ENCODE peak calls at places on chromosome 17, in eight cellular contexts. A is sigmoid colon, Z is HepG2, K is tibial nerve, W is uterus, B is IMR-90, G is lower leg skin, P is stomach. H is an unnamed sample.

GRCh38 chr17:57899391-57899790 is 49.5 kb upstream of the MRPS23 start:
- DNase-seq in A (no peak), Z (no peak), P (no peak), W (peak), B (no peak), G (no peak), K (no peak), H (no peak)

GRCh38 chr17:77479372-77479781 is 338.6 kb downstream of the SEC14L1 start:
- DNase-seq in B (no peak), G (no peak), K (no peak), P (no peak), W (no peak), Z (no peak), A (no peak), H (no peak)

GRCh38 chr17:39404542-39405378 is 3.3 kb upstream of the FBXL20 start:
- DNase-seq in A (no peak), W (no peak), Z (no peak), B (peak), K (no peak), G (peak), P (no peak), H (peak)

GRCh38 chr17:15498107-15498506 is 30.7 kb upstream of the CDRT4 start:
- DNase-seq in W (no peak), G (no peak), B (no peak), P (no peak), Z (no peak), K (no peak), A (no peak), H (no peak)

GRCh38 chr17:72940511-72940910 is 152.0 kb downstream of the SLC39A11 start:
- DNase-seq in K (no peak), P (no peak), W (no peak), B (no peak), Z (no peak), G (no peak), A (no peak), H (no peak)

GRCh38 chr17:48228720-48229119 is 121.2 kb downstream of the SNX11 start:
- DNase-seq in B (no peak), Z (no peak), K (no peak), W (no peak), P (no peak), A (no peak), G (no peak), H (no peak)

GRCh38 chr17:10870651-10871050 is 32.8 kb upstream of the PIRT start:
- DNase-seq in W (no peak), B (no peak), P (no peak), K (no peak), Z (no peak), G (no peak), A (no peak), H (no peak)

GRCh38 chr17:80034977-80035686 is 540 bp downstream of the TBC1D16 start:
- DNase-seq in B (peak), Z (no peak), W (no peak), A (no peak), G (no peak), K (no peak), P (no peak), H (peak)

GRCh38 chr17:18237461-18237860 is 12.0 kb downstream of the LLGL1 start:
- DNase-seq in Z (no peak), G (no peak), K (no peak), A (no peak), P (no peak), W (no peak), B (no peak), H (no peak)

GRCh38 chr17:38509008-38509771 is 80.9 kb downstream of the ARHGAP23 start:
- DNase-seq in K (peak), G (peak), B (peak), A (peak), Z (peak), W (peak), P (peak), H (peak)

GRCh38 chr17:2042355-2042929 is 620 bp downstream of the OVCA2 start:
- DNase-seq in W (peak), A (no peak), Z (no peak), B (no peak), P (no peak), K (no peak), G (no peak), H (no peak)

GRCh38 chr17:2043785-2044184 is 2.0 kb downstream of the OVCA2 start:
- DNase-seq in K (no peak), W (no peak), G (no peak), P (no peak), Z (no peak), A (no peak), B (peak), H (peak)

GRCh38 chr17:2040942-2041560 is 771 bp upstream of the OVCA2 start:
- DNase-seq in K (no peak), G (peak), B (no peak), P (no peak), Z (no peak), W (no peak), A (peak), H (no peak)

GRCh38 chr17:2040219-2040827 is 1.5 kb upstream of the OVCA2 start:
- DNase-seq in Z (no peak), K (no peak), G (peak), A (no peak), P (no peak), W (peak), B (no peak), H (no peak)

DNA sequence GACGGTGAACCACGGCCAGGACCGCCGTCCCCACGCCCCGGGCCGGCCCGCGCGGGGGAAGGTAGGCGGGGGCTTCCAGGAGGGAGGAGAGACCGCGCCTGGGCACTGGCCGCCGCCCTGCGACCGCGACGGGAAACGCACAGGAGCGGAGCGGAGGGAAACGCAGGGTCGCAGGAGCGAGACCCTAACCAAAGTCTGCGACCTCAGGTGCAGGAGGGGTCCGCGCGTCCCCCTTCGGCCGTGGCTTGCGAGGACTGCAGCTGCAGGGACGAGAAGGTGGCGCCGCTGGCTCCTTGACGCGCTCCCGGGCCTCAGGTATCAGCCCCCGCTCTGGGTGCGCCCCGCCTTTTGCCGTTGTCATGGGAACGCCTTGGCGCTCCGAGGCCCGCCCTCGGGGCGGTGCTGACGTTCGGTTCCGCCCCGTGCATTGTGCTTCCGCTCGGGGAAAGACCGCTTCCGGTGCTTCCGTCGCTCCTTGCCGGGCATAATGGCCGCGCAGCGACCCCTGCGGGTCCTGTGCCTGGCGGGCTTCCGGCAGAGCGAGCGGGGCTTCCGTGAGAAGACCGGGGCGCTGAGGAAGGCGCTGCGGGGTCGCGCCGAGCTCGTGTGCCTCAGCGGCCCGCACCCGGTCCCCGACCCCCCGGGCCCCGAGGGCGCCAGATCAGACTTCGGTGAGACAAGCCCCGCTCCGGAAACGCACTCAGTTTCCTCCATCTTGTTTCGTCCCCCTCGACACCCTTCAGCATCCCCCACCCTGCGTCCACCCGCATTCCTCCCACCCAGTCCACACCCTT is at the start of gene OVCA2:
- DNase-seq in B (peak), P (peak), W (peak), A (peak), K (peak), G (peak), Z (peak), H (peak)
- TF ChIP-seq POLR2A in B (peak), P (no peak), W (peak), A (peak), K (peak), G (no peak), Z (peak), H (peak)

GRCh38 chr17:880074-880870 is 98.1 kb downstream of the MRM3 start:
- DNase-seq in A (no peak), G (no peak), P (peak), K (no peak), Z (no peak), B (peak), W (peak), H (no peak)
- TF ChIP-seq POLR2A in A (no peak), G (no peak), P (no peak), K (no peak), Z (no peak), B (no peak), W (no peak), H (no peak)

DNA sequence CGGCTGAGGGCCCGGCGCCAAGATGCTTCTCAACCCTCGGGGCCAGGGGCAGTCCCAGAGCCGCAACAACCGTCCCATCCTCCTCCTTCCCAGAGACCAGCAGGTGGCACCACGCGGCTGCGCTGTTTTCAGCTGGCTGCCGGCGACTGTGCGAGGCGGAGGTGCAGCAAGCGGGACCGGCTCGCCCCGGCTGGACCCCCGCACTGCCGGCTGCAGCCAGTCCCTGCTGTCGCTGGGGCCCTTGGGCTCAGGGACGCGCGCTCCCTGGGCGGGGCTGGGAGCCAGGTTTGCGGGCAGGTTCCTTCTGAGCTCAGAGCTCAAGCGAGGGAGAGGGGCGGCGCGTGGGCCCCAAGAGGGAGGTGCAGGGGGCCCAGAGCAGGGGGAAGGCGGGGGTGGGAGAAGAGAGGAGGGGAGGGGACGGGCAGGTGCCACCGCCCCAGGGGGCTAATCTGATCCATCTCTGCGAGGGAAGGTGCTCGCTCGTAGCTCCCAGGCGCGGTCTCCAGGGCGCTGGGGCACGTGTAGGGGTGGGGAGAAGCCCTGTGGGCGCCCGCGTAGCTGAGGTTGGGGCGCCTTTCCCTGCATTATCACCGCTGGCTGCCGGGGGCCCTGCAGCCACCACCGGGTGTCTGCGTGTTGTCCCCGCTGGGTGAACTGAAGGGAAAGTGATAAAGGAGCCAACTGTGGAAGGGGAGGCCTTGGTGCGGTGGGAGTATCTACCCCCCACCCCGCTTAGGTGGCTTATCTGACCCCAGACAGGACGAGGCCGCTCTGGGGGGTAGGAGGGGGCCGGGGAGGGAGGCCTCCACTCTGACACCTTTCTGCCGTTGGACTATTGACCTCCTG is 24.2 kb downstream of the STAT5A start:
- DNase-seq in G (peak), B (peak), A (peak), P (peak), W (peak), K (peak), Z (peak), H (no peak)
- TF ChIP-seq POLR2A in G (no peak), B (no peak), A (no peak), P (no peak), W (no peak), K (no peak), Z (no peak), H (no peak)

GRCh38 chr17:59067756-59068155 is 38.9 kb downstream of the TRIM37 start:
- DNase-seq in A (no peak), K (no peak), Z (no peak), B (no peak), P (no peak), G (no peak), W (no peak), H (no peak)
- TF ChIP-seq POLR2A in A (no peak), K (no peak), Z (no peak), B (no peak), P (no peak), G (no peak), W (no peak), H (no peak)

GRCh38 chr17:27336217-27336616 is 42.3 kb downstream of the WSB1 start:
- DNase-seq in W (no peak), P (no peak), Z (no peak), A (peak), B (no peak), G (no peak), K (no peak), H (no peak)

GRCh38 chr17:27329146-27329805 is 35.4 kb downstream of the WSB1 start:
- DNase-seq in G (peak), B (no peak), P (no peak), A (peak), Z (no peak), K (no peak), W (no peak), H (no peak)

GRCh38 chr17:27333410-27333980 is 39.6 kb downstream of the WSB1 start:
- DNase-seq in A (no peak), K (no peak), W (peak), B (no peak), G (peak), P (no peak), Z (no peak), H (no peak)

GRCh38 chr17:27332052-27332403 is 38.1 kb downstream of the WSB1 start:
- DNase-seq in P (no peak), W (no peak), G (peak), A (no peak), Z (no peak), K (no peak), B (no peak), H (no peak)

GRCh38 chr17:27332485-27333409 is 38.8 kb downstream of the WSB1 start:
- DNase-seq in P (peak), B (peak), K (peak), A (peak), W (peak), G (peak), Z (peak), H (peak)
- TF ChIP-seq POLR2A in P (no peak), B (peak), K (peak), A (no peak), W (no peak), G (no peak), Z (peak), H (peak)

GRCh38 chr17:7650509-7651096 is at the start of gene ATP1B2:
- DNase-seq in A (peak), W (peak), K (peak), P (peak), G (peak), B (no peak), Z (peak), H (no peak)
- TF ChIP-seq POLR2A in A (no peak), W (no peak), K (no peak), P (no peak), G (no peak), B (no peak), Z (no peak), H (no peak)

GRCh38 chr17:1460233-1460632 is 4.2 kb upstream of the CRK start:
- DNase-seq in A (peak), B (no peak), P (peak), Z (peak), K (no peak), G (peak), W (peak), H (peak)

GRCh38 chr17:1464186-1464585 is 8.2 kb upstream of the CRK start:
- DNase-seq in A (no peak), W (no peak), Z (no peak), K (no peak), G (no peak), B (no peak), P (no peak), H (no peak)

GRCh38 chr17:1455748-1456599 is at the start of gene CRK:
- DNase-seq in Z (peak), K (peak), W (peak), G (peak), A (peak), B (peak), P (peak), H (peak)

GRCh38 chr17:1462164-1463112 is 6.4 kb upstream of the CRK start:
- DNase-seq in G (no peak), P (peak), B (no peak), W (no peak), Z (no peak), K (no peak), A (no peak), H (no peak)

DNA sequence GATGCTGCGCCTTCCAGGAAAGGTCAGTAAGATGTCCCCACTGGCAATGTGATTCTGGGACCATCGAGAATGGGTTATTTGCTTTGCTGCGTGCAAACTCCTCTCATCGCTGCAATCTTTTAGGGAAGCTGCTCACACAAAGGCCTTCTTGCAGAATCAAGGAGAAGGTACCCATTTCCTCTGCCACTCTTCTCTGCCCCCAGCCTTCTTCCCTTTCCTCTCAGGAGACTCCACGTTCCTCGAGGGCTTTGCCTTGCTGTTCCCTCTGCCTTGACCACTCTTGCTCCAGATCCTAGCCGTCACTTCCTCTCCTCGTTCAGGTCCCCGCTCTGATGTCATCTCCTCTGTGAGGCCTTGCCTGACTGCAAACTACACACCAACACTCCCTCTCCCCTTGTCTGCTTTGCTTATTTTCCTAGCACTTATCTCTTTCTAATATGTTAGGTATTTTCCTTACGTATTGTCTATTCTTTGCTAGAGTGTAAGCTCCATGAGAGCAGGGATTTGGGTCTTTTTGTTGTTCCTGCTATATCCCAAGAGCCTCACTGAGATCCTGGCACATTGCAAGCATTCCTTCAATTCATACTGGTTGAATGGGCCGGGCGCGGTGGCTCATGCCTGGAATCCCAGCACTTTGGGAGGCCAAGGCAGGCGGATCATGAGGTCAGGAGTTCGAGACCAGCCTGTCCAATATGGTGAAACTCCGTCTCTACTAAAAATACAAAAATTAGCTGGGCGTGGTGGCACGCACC is 5.3 kb upstream of the CRK start:
- DNase-seq in P (no peak), B (no peak), K (no peak), Z (no peak), A (no peak), W (no peak), G (no peak), H (no peak)
- TF ChIP-seq POLR2A in P (no peak), B (no peak), K (no peak), Z (no peak), A (no peak), W (no peak), G (no peak), H (no peak)

GRCh38 chr17:8224891-8225812 is 14.8 kb upstream of the AURKB start:
- DNase-seq in B (no peak), Z (no peak), P (no peak), A (no peak), K (no peak), G (no peak), W (no peak), H (no peak)

GRCh38 chr17:8227238-8227581 is 16.8 kb upstream of the AURKB start:
- DNase-seq in K (no peak), W (no peak), G (no peak), B (no peak), P (no peak), Z (no peak), A (no peak), H (no peak)

GRCh38 chr17:8225813-8226535 is 15.6 kb upstream of the AURKB start:
- DNase-seq in A (no peak), G (no peak), K (peak), W (peak), Z (no peak), P (peak), B (peak), H (peak)

GRCh38 chr17:8223356-8224063 is 13.1 kb upstream of the AURKB start:
- DNase-seq in Z (peak), G (peak), A (peak), K (peak), W (peak), B (peak), P (peak), H (no peak)

DNA sequence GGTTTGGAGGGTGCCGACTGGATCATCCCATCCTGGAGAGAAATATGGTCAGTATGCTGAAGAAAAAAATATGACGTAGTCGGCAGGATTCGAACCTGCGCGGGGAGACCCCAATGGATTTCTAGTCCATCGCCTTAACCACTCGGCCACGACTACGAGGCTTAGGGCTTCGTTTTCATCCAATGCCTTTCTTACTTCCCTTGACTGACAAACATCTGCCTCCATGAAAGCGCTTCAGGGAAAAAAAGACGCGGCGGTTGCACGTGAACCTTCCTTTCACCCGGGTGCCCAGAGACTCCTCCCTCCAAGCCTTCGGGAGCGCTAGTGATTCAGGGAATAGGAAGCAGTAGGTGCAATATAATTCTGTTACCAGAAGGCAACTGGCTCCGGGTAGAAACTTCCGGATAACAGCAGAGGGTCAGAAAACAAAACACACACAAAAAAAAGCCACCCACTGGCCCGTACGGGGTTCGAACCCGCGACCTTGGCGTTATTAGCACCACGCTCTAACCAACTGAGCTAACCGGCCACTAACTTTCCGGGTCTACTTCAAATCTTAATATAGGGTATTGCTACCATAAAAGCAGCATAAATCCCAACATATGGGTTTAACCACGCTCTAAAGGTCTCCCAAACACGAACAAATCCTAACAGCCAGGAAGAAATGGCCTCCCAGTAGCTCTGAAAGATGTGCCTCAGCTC is 16.3 kb upstream of the AURKB start:
- DNase-seq in P (peak), B (peak), A (peak), G (peak), W (peak), K (peak), Z (no peak), H (peak)
- TF ChIP-seq POLR2A in P (no peak), B (peak), A (no peak), G (no peak), W (no peak), K (no peak), Z (no peak), H (no peak)